ENCODE peak calls at places on chromosomes 7 and 10, in seven cellular contexts. V is HCT116; N is right lobe of liver; K is heart right ventricle; L is natural killer cell; W is CD4-positive, CD25-positive, alpha-beta regulatory T cell; G is stimulated activated effector memory CD8-positive, alpha-beta T cell treated with anti-CD3 and anti-CD28 coated beads, Interleukin-12 subunit alpha, Interleukin-12 subunit beta, amount 100 ng/mL, for 72 hours. E is an unnamed sample.

GRCh38 chr10:27995311-27995710 is 3.6 kb downstream of the ODAD2 start:
- ATAC-seq in L (no peak), N (no peak), K (no peak), G (no peak), W (no peak), V (no peak), E (no peak)

GRCh38 chr7:93943816-93944540 is 22.4 kb downstream of the GNG11 start:
- ATAC-seq in N (no peak), G (no peak), L (no peak), K (no peak), W (no peak), V (no peak), E (no peak)

GRCh38 chr10:63866747-63867140 is 345.5 kb downstream of the REEP3 start:
- ATAC-seq in K (no peak), N (peak), L (no peak), W (no peak), V (peak), G (peak), E (no peak)

GRCh38 chr10:63273575-63273974 is 140.4 kb downstream of the NRBF2 start:
- ATAC-seq in K (no peak), L (no peak), G (no peak), V (no peak), W (no peak), N (peak), E (no peak)

GRCh38 chr7:143444785-143445184 is 1.5 kb downstream of the TAS2R60 start:
- ATAC-seq in K (no peak), W (no peak), N (peak), G (no peak), L (no peak), V (no peak), E (no peak)

GRCh38 chr7:139799586-139799985 is 21.8 kb upstream of the HIPK2 start:
- ATAC-seq in L (no peak), N (peak), V (no peak), W (no peak), K (no peak), G (no peak), E (peak)

GRCh38 chr7:37353949-37354660 is 94.6 kb downstream of the ELMO1 start:
- ATAC-seq in N (no peak), W (no peak), L (no peak), G (peak), V (no peak), K (no peak), E (no peak)

GRCh38 chr10:74586088-74586585 is 240.3 kb upstream of the KAT6B start:
- ATAC-seq in K (no peak), W (peak), V (no peak), N (peak), G (peak), L (peak), E (peak)

GRCh38 chr7:106282374-106282773 is 2.4 kb downstream of the NAMPT start:
- ATAC-seq in V (no peak), L (no peak), W (no peak), N (no peak), K (no peak), G (no peak), E (no peak)

GRCh38 chr10:124287791-124288190 is 130.9 kb downstream of the OAT start:
- ATAC-seq in N (no peak), L (no peak), W (no peak), V (no peak), G (no peak), K (no peak), E (no peak)

GRCh38 chr7:101634196-101634717 is 5.2 kb upstream of the MYL10 start:
- ATAC-seq in V (no peak), N (no peak), K (no peak), G (no peak), W (no peak), L (no peak), E (no peak)

GRCh38 chr7:119711104-119711503 is 561.9 kb upstream of the KCND2 start:
- ATAC-seq in G (no peak), L (no peak), K (no peak), W (no peak), V (no peak), N (no peak), E (no peak)

GRCh38 chr7:92071032-92071431 is 63.2 kb downstream of the CYP51A1 start:
- ATAC-seq in G (no peak), K (no peak), N (peak), V (no peak), L (no peak), W (no peak), E (no peak)

GRCh38 chr10:121530481-121531075 is 67.7 kb downstream of the FGFR2 start:
- ATAC-seq in L (no peak), G (no peak), W (no peak), K (no peak), V (no peak), N (peak), E (no peak)

GRCh38 chr7:40622830-40623507 is 488.2 kb downstream of the SUGCT start:
- ATAC-seq in L (no peak), W (no peak), N (peak), V (no peak), G (no peak), K (no peak), E (no peak)

GRCh38 chr7:131773413-131773812 is 217.0 kb upstream of the PODXL start:
- ATAC-seq in W (no peak), N (no peak), V (no peak), L (no peak), K (no peak), G (no peak), E (no peak)

GRCh38 chr7:70060298-70061068 is 462.2 kb downstream of the AUTS2 start:
- ATAC-seq in L (peak), K (no peak), G (no peak), V (no peak), W (no peak), N (no peak), E (no peak)

GRCh38 chr7:103025341-103025740 is 49.3 kb downstream of the FBXL13 start:
- ATAC-seq in V (no peak), W (no peak), K (no peak), L (no peak), G (no peak), N (no peak), E (peak)

GRCh38 chr10:122051609-122052385 is 62.8 kb downstream of the TACC2 start:
- ATAC-seq in N (peak), W (no peak), L (no peak), V (peak), G (no peak), K (no peak), E (no peak)

GRCh38 chr10:47181057-47181849 is 118.7 kb upstream of the GDF10 start:
- ATAC-seq in V (no peak), W (no peak), K (no peak), G (no peak), L (no peak), N (peak), E (no peak)

GRCh38 chr10:91206427-91206826 is 14.0 kb upstream of the PCGF5 start:
- ATAC-seq in V (peak), G (peak), L (peak), N (peak), K (peak), W (peak), E (peak)

GRCh38 chr10:63132651-63133055 is 475 bp upstream of the NRBF2 start:
- ATAC-seq in W (no peak), N (no peak), K (no peak), G (no peak), L (no peak), V (peak), E (no peak)

GRCh38 chr7:36015733-36016132 is 137.3 kb upstream of the EEPD1 start:
- ATAC-seq in W (no peak), N (no peak), V (no peak), G (no peak), L (no peak), K (no peak), E (no peak)

GRCh38 chr10:44990302-44990655 is 10.4 kb upstream of the ZNF22 start:
- ATAC-seq in W (no peak), L (no peak), N (peak), K (peak), G (no peak), V (peak), E (no peak)

GRCh38 chr7:130852867-130853266 is 118.9 kb upstream of the KLF14 start:
- ATAC-seq in L (no peak), V (no peak), G (no peak), K (no peak), W (no peak), N (no peak), E (no peak)

GRCh38 chr7:106521115-106521514 is 139.8 kb downstream of the CCDC71L start:
- ATAC-seq in L (no peak), W (no peak), G (no peak), N (no peak), V (peak), K (no peak), E (no peak)

GRCh38 chr10:17645591-17646345 is 1.8 kb downstream of the STAM start:
- ATAC-seq in W (peak), K (no peak), L (no peak), V (no peak), N (no peak), G (peak), E (no peak)

GRCh38 chr10:122055252-122055651 is 66.3 kb downstream of the TACC2 start:
- ATAC-seq in K (no peak), W (no peak), L (no peak), G (no peak), V (no peak), N (no peak), E (no peak)

GRCh38 chr10:72276013-72276387 is 2.3 kb downstream of the DDIT4 start:
- ATAC-seq in N (peak), V (no peak), L (no peak), K (no peak), W (no peak), G (peak), E (no peak)

GRCh38 chr7:124996778-124997177 is 67.2 kb upstream of the POT1 start:
- ATAC-seq in N (no peak), W (no peak), K (no peak), G (no peak), V (peak), L (no peak), E (peak)

GRCh38 chr7:23662124-23662982 is 17.6 kb upstream of the FAM221A start:
- ATAC-seq in K (no peak), N (no peak), W (no peak), V (no peak), G (no peak), L (no peak), E (no peak)

GRCh38 chr10:71756441-71757191 is 16.7 kb downstream of the VSIR start:
- ATAC-seq in G (peak), K (no peak), V (no peak), W (peak), N (no peak), L (no peak), E (no peak)

GRCh38 chr10:117519895-117520294 is 22.7 kb upstream of the EMX2 start:
- ATAC-seq in V (no peak), L (no peak), G (no peak), K (no peak), W (no peak), N (no peak), E (no peak)

GRCh38 chr10:71138126-71138860 is 74.1 kb upstream of the UNC5B start:
- ATAC-seq in G (no peak), N (no peak), L (no peak), K (peak), V (no peak), W (no peak), E (no peak)

GRCh38 chr7:70571986-70572385 is 560.0 kb upstream of the GALNT17 start:
- ATAC-seq in K (no peak), V (no peak), W (no peak), G (no peak), N (peak), L (no peak), E (no peak)

GRCh38 chr7:134315679-134316538 is 821 bp downstream of the SLC35B4 start:
- ATAC-seq in W (no peak), G (no peak), L (no peak), N (peak), K (no peak), V (no peak), E (peak)

E was measured in stimulated activated memory B cell treated with anti-CD40 and anti-IgM and Interleukin-4, amounts not matched to agents 10 μg/mL and 1 μg/mL and 100 μg/mL, for 72 hours.